ENCODE peak calls at places on chromosomes 7 and 10, in four cellular contexts. One of them, this sample, is unnamed.

GRCh38 chr7:149126662-149127321 is 668 bp upstream of the ZNF425 start:
- DNase-seq in mammary epithelial cell: peak
- DNase-seq in thoracic aorta: peak
- DNase-seq in transverse colon: peak
- DNase-seq in this sample: no peak

GRCh38 chr10:72862957-72863356 is 30.6 kb upstream of the OIT3 start:
- DNase-seq in thoracic aorta: no peak
- DNase-seq in transverse colon: no peak
- DNase-seq in mammary epithelial cell: no peak
- DNase-seq in this sample: no peak

GRCh38 chr10:80464557-80465466 is 10.7 kb downstream of the TSPAN14 start:
- DNase-seq in transverse colon: no peak
- DNase-seq in mammary epithelial cell: no peak
- DNase-seq in thoracic aorta: no peak
- DNase-seq in this sample: no peak

GRCh38 chr7:139043823-139044812 is 8.3 kb upstream of the ZC3HAV1L start:
- DNase-seq in transverse colon: peak
- DNase-seq in thoracic aorta: no peak
- DNase-seq in mammary epithelial cell: peak
- DNase-seq in this sample: no peak

GRCh38 chr7:154769011-154769410 is 233.9 kb downstream of the PAXIP1 start:
- DNase-seq in mammary epithelial cell: no peak
- DNase-seq in transverse colon: no peak
- DNase-seq in thoracic aorta: no peak
- DNase-seq in this sample: no peak

GRCh38 chr7:157436076-157436475 is 99.3 kb downstream of the DNAJB6 start:
- DNase-seq in transverse colon: no peak
- DNase-seq in thoracic aorta: no peak
- DNase-seq in mammary epithelial cell: no peak
- DNase-seq in this sample: no peak

GRCh38 chr10:102660891-102661613 is 16.8 kb downstream of the TRIM8 start:
- DNase-seq in transverse colon: peak
- DNase-seq in thoracic aorta: no peak
- DNase-seq in mammary epithelial cell: no peak
- DNase-seq in this sample: no peak

GRCh38 chr10:21791276-21791675 is 212.3 kb downstream of the DNAJC1 start:
- DNase-seq in thoracic aorta: no peak
- DNase-seq in mammary epithelial cell: peak
- DNase-seq in transverse colon: no peak
- DNase-seq in this sample: no peak

GRCh38 chr10:6037422-6037821 is 24.7 kb downstream of the IL2RA start:
- DNase-seq in transverse colon: no peak
- DNase-seq in thoracic aorta: no peak
- DNase-seq in mammary epithelial cell: no peak
- DNase-seq in this sample: no peak

GRCh38 chr7:102991540-102992214 is 78.9 kb downstream of the LRRC17 start:
- DNase-seq in mammary epithelial cell: peak
- DNase-seq in thoracic aorta: no peak
- DNase-seq in transverse colon: peak
- DNase-seq in this sample: no peak

GRCh38 chr7:43112941-43113621 is 634 bp downstream of the HECW1 start:
- DNase-seq in transverse colon: no peak
- DNase-seq in thoracic aorta: no peak
- DNase-seq in mammary epithelial cell: peak
- DNase-seq in this sample: no peak

GRCh38 chr10:129959544-129960492 is 4.3 kb downstream of the EBF3 start:
- DNase-seq in transverse colon: no peak
- DNase-seq in mammary epithelial cell: no peak
- DNase-seq in thoracic aorta: no peak
- DNase-seq in this sample: no peak

GRCh38 chr10:75000748-75001321 is 110.6 kb upstream of the SAMD8 start:
- DNase-seq in thoracic aorta: no peak
- DNase-seq in transverse colon: no peak
- DNase-seq in mammary epithelial cell: peak
- DNase-seq in this sample: no peak

DNA sequence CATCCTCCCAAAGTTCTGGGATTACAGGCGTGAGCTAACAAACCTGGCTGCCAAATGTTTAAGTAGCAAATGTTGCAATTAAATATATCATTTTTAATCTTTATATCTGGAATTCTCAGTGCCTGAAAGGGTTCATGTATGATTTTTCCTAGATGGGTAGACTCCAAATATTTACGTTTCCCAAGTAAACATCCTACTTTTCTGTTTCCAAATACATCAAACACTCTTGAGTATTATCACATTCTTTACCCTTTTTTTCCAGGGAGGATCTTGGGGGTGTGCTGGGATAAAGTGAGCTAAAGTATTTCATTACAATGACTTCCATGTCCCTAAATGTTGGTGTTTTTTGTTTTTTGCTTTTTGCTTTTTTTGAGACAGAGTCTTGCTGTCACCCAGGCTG is 32.9 kb upstream of the CYTH3 start:
- DNase-seq in transverse colon: no peak
- DNase-seq in mammary epithelial cell: no peak
- DNase-seq in thoracic aorta: no peak
- DNase-seq in this sample: no peak
- H3K27ac ChIP-seq in transverse colon: no peak
- H3K27ac ChIP-seq in mammary epithelial cell: no peak
- H3K27ac ChIP-seq in thoracic aorta: no peak
- H3K27ac ChIP-seq in this sample: no peak

DNA sequence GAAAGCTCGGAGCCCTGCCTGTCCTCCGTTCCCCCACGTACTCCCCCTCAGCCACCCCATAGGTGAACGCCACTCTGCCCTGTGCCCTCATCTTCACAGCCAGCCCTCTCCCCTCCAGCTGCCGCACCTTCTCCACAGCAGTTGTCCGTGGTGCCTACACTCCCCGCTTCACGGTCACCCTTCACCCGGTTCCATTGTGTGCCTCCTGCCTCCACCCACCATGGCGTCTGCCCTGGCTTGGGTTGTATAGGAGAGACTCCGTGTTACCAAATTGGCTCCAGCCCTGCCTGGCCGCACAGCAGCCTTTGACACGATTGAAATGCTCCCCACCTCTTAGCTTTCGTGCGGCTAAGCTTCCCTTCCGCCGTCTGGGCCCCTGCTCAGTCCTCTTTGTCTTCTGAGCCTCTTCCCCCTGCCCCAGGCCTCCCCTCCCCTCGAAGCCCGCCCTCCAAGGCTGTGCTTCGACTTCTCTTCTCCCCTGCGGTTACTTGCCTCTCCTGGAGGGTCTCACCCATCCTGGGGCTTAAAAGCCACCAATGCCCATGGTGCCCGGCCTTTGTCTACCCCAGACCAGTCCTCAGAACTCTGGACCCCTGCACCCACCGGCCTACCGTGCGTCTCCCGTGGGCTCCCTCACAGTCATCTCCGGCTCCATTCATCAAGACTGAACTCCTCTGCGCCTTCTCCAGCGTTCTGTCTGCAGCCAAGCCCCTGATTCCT is 18.4 kb upstream of the NODAL start:
- DNase-seq in mammary epithelial cell: no peak
- DNase-seq in transverse colon: no peak
- DNase-seq in thoracic aorta: no peak
- DNase-seq in this sample: no peak
- H3K27ac ChIP-seq in mammary epithelial cell: no peak
- H3K27ac ChIP-seq in transverse colon: no peak
- H3K27ac ChIP-seq in thoracic aorta: no peak
- H3K27ac ChIP-seq in this sample: peak

GRCh38 chr7:47360301-47360900 is 221.5 kb downstream of the TNS3 start:
- DNase-seq in thoracic aorta: no peak
- DNase-seq in mammary epithelial cell: no peak
- DNase-seq in transverse colon: peak
- DNase-seq in this sample: no peak

GRCh38 chr7:47361746-47362215 is 220.1 kb downstream of the TNS3 start:
- DNase-seq in mammary epithelial cell: peak
- DNase-seq in thoracic aorta: no peak
- DNase-seq in transverse colon: peak
- DNase-seq in this sample: no peak

GRCh38 chr7:47362984-47363383 is 218.9 kb downstream of the TNS3 start:
- DNase-seq in transverse colon: no peak
- DNase-seq in thoracic aorta: no peak
- DNase-seq in mammary epithelial cell: no peak
- DNase-seq in this sample: no peak

GRCh38 chr7:47358944-47359588 is 222.8 kb downstream of the TNS3 start:
- DNase-seq in thoracic aorta: no peak
- DNase-seq in transverse colon: peak
- DNase-seq in mammary epithelial cell: no peak
- DNase-seq in this sample: no peak

GRCh38 chr7:47361229-47361628 is 220.7 kb downstream of the TNS3 start:
- DNase-seq in thoracic aorta: no peak
- DNase-seq in mammary epithelial cell: peak
- DNase-seq in transverse colon: peak
- DNase-seq in this sample: no peak
- H3K27ac ChIP-seq in thoracic aorta: no peak
- H3K27ac ChIP-seq in mammary epithelial cell: peak
- H3K27ac ChIP-seq in transverse colon: no peak
- H3K27ac ChIP-seq in this sample: no peak

GRCh38 chr7:106269263-106269961 is 15.4 kb downstream of the NAMPT start:
- DNase-seq in transverse colon: no peak
- DNase-seq in mammary epithelial cell: no peak
- DNase-seq in thoracic aorta: no peak
- DNase-seq in this sample: no peak

GRCh38 chr7:106273009-106273695 is 11.6 kb downstream of the NAMPT start:
- DNase-seq in mammary epithelial cell: no peak
- DNase-seq in thoracic aorta: no peak
- DNase-seq in transverse colon: no peak
- DNase-seq in this sample: no peak

GRCh38 chr7:106265133-106265532 is 19.6 kb downstream of the NAMPT start:
- DNase-seq in thoracic aorta: no peak
- DNase-seq in mammary epithelial cell: no peak
- DNase-seq in transverse colon: no peak
- DNase-seq in this sample: no peak

DNA sequence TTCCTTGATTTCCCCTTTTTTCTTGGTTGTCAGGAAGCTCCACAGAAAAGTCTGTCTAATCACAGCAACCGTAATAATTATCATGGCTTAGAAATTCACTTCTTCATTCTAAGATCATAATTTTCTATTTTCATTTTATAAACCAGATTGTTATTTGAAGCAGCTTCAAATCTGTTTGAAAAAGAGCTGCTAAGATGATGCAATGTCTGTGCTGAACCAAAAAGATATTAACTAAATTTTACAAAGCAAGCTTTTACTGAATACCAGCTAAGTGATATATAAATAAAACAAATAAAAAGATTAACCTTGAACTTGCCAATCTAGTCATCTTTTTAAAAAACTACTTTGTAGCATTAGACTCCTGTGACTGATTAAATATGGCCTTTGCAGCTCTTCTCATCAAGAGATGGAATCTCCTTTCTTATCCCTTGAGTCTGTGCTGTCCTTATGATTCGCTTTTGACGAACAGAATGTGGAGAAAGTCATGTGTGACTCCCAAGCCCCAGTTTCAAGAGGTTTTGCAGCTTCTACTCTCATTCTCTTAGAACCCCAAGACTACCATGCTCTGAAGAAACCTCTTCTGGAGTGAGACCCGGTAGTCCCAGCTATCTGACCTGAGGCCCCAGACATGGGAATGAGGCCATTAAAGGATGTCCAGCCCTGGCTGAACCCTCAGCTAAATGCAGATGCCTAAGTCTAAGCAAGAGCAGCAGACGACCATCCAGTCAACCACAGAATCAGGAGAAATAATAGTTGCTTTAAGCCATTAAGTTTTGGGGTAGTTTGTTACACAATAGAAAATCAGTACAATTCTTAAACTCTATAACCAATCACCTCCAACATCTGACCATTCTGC is 14.4 kb downstream of the NAMPT start:
- DNase-seq in thoracic aorta: no peak
- DNase-seq in transverse colon: no peak
- DNase-seq in mammary epithelial cell: no peak
- DNase-seq in this sample: no peak
- H3K27ac ChIP-seq in thoracic aorta: no peak
- H3K27ac ChIP-seq in transverse colon: no peak
- H3K27ac ChIP-seq in mammary epithelial cell: no peak
- H3K27ac ChIP-seq in this sample: no peak

DNA sequence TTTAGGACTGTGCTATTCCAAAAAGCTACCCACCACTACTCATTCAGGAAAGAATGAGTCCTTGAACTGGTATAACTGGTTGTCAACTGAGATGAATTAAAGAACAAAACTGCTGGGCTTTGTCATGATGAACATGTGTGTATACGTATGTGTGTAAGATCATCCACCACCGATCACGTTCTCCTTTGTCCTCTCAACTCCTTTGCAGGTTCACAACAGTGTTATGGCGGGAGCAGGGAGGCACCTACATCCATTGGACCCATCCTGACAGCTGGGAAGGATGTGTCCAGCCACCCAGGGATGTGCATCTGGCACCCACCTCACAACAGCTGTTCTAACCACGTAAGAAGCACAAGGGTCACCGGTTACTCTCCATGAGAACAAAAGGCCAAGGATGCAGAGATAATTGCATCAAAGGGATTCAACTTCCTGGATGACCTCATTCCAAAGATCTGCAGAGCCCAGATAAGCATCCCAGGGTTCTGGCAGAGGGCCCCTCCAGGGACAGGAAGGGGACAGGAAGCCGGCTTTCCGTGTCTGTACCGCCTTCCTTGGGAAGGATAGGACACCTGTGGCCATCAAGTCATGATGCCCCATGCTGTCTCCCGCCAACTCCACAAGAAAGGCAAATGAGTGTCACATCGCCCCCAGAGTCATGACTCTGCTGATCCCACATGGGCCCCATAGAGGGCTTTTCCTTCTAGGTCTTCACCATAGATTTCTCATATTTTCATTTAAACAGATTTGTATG is 66.1 kb downstream of the STEAP1B start:
- DNase-seq in transverse colon: no peak
- DNase-seq in thoracic aorta: no peak
- DNase-seq in mammary epithelial cell: peak
- DNase-seq in this sample: no peak
- H3K27ac ChIP-seq in transverse colon: no peak
- H3K27ac ChIP-seq in thoracic aorta: no peak
- H3K27ac ChIP-seq in mammary epithelial cell: peak
- H3K27ac ChIP-seq in this sample: no peak

GRCh38 chr10:60280475-60280874 is 109.2 kb downstream of the ANK3 start:
- DNase-seq in mammary epithelial cell: no peak
- DNase-seq in thoracic aorta: no peak
- DNase-seq in transverse colon: no peak
- DNase-seq in this sample: no peak
- H3K27ac ChIP-seq in mammary epithelial cell: no peak
- H3K27ac ChIP-seq in thoracic aorta: no peak
- H3K27ac ChIP-seq in transverse colon: no peak
- H3K27ac ChIP-seq in this sample: peak

DNA sequence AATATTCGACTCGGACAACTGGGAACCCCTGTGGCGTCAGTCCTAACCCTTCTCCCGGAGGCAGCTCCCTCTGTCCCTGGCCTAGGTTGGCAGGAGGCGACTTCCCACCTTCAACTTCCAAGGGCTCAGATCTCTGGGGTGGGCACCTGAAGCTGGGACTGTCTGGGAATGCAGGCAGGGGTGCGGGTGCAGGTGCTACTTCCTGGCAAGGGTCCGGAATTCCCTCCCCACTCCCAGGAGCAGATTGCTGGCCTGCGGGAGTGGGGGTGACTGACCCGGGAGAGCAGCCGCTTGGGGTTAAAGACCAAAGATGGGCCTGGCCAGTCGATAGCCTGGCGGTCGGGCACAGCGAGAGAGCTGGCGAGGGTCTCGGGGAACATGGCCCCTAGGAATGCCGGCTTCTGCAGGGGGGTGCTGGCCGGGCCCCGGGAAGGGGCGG is 390 bp downstream of the EPHA1 start:
- DNase-seq in transverse colon: no peak
- DNase-seq in thoracic aorta: no peak
- DNase-seq in mammary epithelial cell: no peak
- DNase-seq in this sample: no peak
- H3K27ac ChIP-seq in transverse colon: peak
- H3K27ac ChIP-seq in thoracic aorta: no peak
- H3K27ac ChIP-seq in mammary epithelial cell: peak
- H3K27ac ChIP-seq in this sample: no peak

GRCh38 chr10:29256531-29256930 is 32.3 kb upstream of the LYZL1 start:
- DNase-seq in thoracic aorta: no peak
- DNase-seq in mammary epithelial cell: no peak
- DNase-seq in transverse colon: no peak
- DNase-seq in this sample: no peak
- H3K27ac ChIP-seq in thoracic aorta: no peak
- H3K27ac ChIP-seq in mammary epithelial cell: no peak
- H3K27ac ChIP-seq in transverse colon: no peak
- H3K27ac ChIP-seq in this sample: peak